ENCODE peak calls at places on chromosomes 6 and 20, in four cellular contexts. P, Z, L and S are unnamed samples.

GRCh38 chr6:3504938-3505735 is 48.3 kb upstream of the SLC22A23 start:
- DNase-seq in P (no peak), Z (no peak), L (no peak), S (no peak)

GRCh38 chr6:82017316-82017715 is 230.2 kb downstream of the IBTK start:
- DNase-seq in P (no peak), Z (no peak), L (peak; percentile 79), S (no peak)

GRCh38 chr6:155832596-155832995 is 377.0 kb upstream of the NOX3 start:
- DNase-seq in P (no peak), Z (no peak), L (peak; percentile 13), S (no peak)

GRCh38 chr20:21433329-21433890 is 36.1 kb upstream of the NKX2-4 start:
- DNase-seq in P (peak; percentile 8), Z (no peak), L (no peak), S (no peak)

GRCh38 chr20:60262967-60263603 is 304.9 kb downstream of the CDH26 start:
- DNase-seq in P (peak; percentile 57), Z (no peak), L (peak; percentile 29), S (peak; percentile 63)

GRCh38 chr6:79425589-79426311 is 111.5 kb downstream of the LCA5 start:
- DNase-seq in P (no peak), Z (no peak), L (no peak), S (no peak)

GRCh38 chr6:12148317-12148801 is 136.2 kb downstream of the HIVEP1 start:
- DNase-seq in P (no peak), Z (no peak), L (no peak), S (no peak)

GRCh38 chr6:11253594-11253993 is 21.1 kb upstream of the NEDD9 start:
- DNase-seq in P (no peak), Z (no peak), L (no peak), S (no peak)

GRCh38 chr6:11615214-11615602 is 77.7 kb downstream of the TMEM170B start:
- DNase-seq in P (no peak), Z (no peak), L (no peak), S (no peak)

GRCh38 chr6:111985202-111985731 is 68.6 kb upstream of the CCN6 start:
- DNase-seq in P (no peak), Z (no peak), L (no peak), S (no peak)

GRCh38 chr6:24780206-24780605 is 5.5 kb downstream of the GMNN start:
- DNase-seq in P (no peak), Z (no peak), L (no peak), S (no peak)

GRCh38 chr6:88997365-88997764 is 33.9 kb upstream of the RNGTT start:
- DNase-seq in P (no peak), Z (no peak), L (no peak), S (no peak)

GRCh38 chr6:135995160-135995898 is 143.8 kb downstream of the PDE7B start:
- DNase-seq in P (no peak), Z (no peak), L (no peak), S (no peak)

GRCh38 chr6:10411915-10412164 is 3.0 kb downstream of the TFAP2A start:
- DNase-seq in P (no peak), Z (no peak), L (no peak), S (no peak)

GRCh38 chr20:31476313-31476623 is 1.2 kb downstream of the REM1 start:
- DNase-seq in P (no peak), Z (no peak), L (no peak), S (no peak)

GRCh38 chr6:114068119-114068518 is 97.2 kb upstream of the HDAC2 start:
- DNase-seq in P (no peak), Z (no peak), L (no peak), S (no peak)

GRCh38 chr6:170445487-170445886 is 107.6 kb downstream of the PSMB1 start:
- DNase-seq in P (no peak), Z (no peak), L (no peak), S (no peak)

GRCh38 chr6:125790403-125791150 is at the start of gene NCOA7:
- DNase-seq in P (peak; percentile 86), Z (no peak), L (peak; percentile 65), S (peak; percentile 66)

GRCh38 chr6:75098709-75099108 is 107.1 kb downstream of the COL12A1 start:
- DNase-seq in P (no peak), Z (no peak), L (peak; percentile 3), S (peak; percentile 22)

GRCh38 chr6:111871207-111871606 is 2.0 kb downstream of the FYN start:
- DNase-seq in P (peak; percentile 17), Z (no peak), L (no peak), S (no peak)

GRCh38 chr6:164085552-164086325 is 671.2 kb downstream of the QKI start:
- DNase-seq in P (no peak), Z (no peak), L (no peak), S (no peak)

GRCh38 chr6:1068905-1069304 is 243.0 kb upstream of the FOXQ1 start:
- DNase-seq in P (no peak), Z (no peak), L (no peak), S (no peak)

GRCh38 chr6:118665011-118665410 is 13.6 kb upstream of the CEP85L start:
- DNase-seq in P (no peak), Z (no peak), L (no peak), S (no peak)

GRCh38 chr6:228881-229651 is 63.2 kb upstream of the DUSP22 start:
- DNase-seq in P (no peak), Z (peak; percentile 98), L (no peak), S (no peak)

GRCh38 chr6:113824411-113824810 is 32.7 kb upstream of the MARCKS start:
- DNase-seq in P (no peak), Z (no peak), L (no peak), S (no peak)

GRCh38 chr20:23640018-23640872 is 2.5 kb upstream of the CST3 start:
- DNase-seq in P (no peak), Z (no peak), L (no peak), S (no peak)

GRCh38 chr6:129817821-129818220 is 43.3 kb downstream of the TMEM244 start:
- DNase-seq in P (no peak), Z (no peak), L (no peak), S (no peak)

GRCh38 chr6:7146079-7146828 is 38.5 kb downstream of the RREB1 start:
- DNase-seq in P (peak; percentile 70), Z (no peak), L (peak; percentile 84), S (no peak)

GRCh38 chr20:48729538-48729937 is 98.3 kb downstream of the PREX1 start:
- DNase-seq in P (no peak), Z (no peak), L (no peak), S (no peak)

GRCh38 chr6:151387581-151387980 is 3.8 kb downstream of the ZBTB2 start:
- DNase-seq in P (no peak), Z (no peak), L (no peak), S (no peak)

GRCh38 chr20:1332749-1333300 is 3.9 kb upstream of the SDCBP2 start:
- DNase-seq in P (no peak), Z (no peak), L (no peak), S (no peak)

GRCh38 chr6:131773284-131773950 is 34.4 kb upstream of the ENPP1 start:
- DNase-seq in P (no peak), Z (no peak), L (no peak), S (no peak)

GRCh38 chr20:54093423-54094267 is 23.3 kb upstream of the BCAS1 start:
- DNase-seq in P (no peak), Z (no peak), L (no peak), S (no peak)

GRCh38 chr20:62142252-62143117 is 709 bp downstream of the PSMA7 start:
- DNase-seq in P (peak; percentile 29), Z (no peak), L (no peak), S (no peak)

GRCh38 chr20:62146019-62146755 is 2.6 kb downstream of the SS18L1 start:
- DNase-seq in P (peak; percentile 89), Z (no peak), L (peak; percentile 85), S (no peak)

GRCh38 chr20:62145688-62146018 is 2.1 kb downstream of the SS18L1 start:
- DNase-seq in P (no peak), Z (no peak), L (no peak), S (no peak)

GRCh38 chr20:62143118-62143975 is at the start of the genes PSMA7 and SS18L1:
- DNase-seq in P (peak; percentile 91), Z (no peak), L (peak; percentile 84), S (peak; percentile 89)

DNA sequence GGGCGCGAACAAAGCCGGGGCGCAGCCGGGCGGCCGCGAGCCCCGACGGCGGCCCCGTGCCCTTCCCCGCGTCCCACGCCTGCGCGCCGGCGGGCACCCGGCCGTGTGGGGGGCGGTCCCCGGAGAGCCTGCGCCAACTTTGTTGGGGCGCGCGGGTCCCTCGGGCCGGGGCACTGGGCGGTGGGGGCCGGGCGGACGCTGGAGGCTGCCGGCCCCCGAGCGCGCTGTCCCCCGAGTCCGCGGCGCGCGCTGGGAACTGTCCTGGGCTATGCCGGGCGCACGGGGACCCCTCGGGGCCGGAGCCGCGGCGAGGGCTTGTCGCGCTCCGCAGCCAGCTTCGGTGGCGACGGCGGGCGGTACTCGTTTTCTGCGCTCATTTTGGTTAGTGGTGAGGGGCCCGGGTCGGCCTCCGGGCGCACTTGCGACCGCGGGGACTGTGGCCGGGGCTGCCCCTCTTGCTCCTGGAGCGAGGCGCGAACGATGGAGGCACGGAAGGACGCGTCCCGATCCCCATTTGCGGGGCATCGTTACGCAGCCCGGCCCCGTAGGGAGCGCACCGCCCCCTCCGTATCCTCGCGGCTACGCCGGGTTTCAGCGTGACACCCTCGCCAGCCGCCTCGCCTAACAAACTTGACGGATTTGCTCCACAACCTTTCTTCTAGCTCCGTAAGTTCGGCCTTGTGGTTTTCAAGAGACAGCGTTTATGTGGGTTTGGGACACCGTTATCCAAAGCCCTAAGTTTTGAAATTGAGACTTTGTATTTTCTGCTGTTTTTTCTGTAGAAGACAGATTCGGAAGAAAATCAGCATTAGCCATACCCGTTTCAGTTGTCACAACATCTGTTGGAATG is 632 bp downstream of the SS18L1 start:
- DNase-seq in P (peak; percentile 77), Z (no peak), L (peak; percentile 42), S (peak; percentile 60)
- TF ChIP-seq FOXM1 in P (no peak), Z (no peak), L (no peak), S (no peak)

DNA sequence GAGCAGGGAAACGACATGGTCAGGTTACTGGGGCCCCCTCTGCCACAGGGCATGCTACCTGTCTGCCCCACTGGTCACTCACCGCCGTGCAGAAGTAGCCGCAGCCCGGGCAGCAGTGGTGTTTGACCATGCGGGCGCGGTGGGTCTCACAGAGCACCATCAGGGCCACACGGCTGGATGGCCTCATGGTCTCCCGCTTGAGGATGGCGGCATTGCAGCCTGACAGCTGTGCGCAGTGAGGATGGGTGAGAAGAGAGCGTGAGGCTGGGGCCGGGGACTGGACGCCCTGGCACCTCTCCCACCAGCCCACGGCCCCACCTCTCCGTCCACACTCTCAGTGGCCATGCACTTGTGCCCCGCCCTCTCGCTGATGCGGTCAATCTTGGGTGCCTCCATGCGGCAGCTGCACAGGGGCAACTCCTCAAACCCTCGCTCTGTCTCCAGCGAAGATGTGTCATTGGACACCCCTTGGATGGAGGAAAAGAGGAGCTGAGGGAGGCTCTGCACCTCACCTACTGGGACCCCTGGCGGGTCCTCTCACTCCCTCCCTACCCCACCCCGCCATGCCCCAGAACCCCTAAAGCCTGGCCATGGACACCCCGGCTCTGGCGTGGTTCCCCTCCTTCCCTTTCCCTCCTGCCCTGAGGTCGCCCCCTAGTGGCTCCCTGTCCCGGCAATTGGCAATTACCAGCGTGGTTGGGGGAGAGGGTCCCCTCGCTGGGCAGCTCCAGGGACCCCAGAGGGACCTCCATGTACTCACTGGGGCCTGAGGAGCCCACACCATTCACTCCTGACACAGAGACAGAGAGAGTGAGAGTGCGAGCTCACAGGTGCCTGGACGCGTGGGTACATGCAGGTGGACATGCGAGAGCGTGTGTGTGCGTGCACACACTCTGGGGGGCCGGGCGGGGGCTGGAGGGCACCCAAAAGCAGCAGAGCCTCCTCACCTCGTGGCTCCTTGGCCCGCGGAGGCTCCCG is 8.9 kb downstream of the EHMT2 start:
- DNase-seq in P (peak; percentile 63), Z (no peak), L (no peak), S (peak; percentile 50)
- TF ChIP-seq SP1 in P (no peak), Z (no peak), L (no peak), S (no peak)

GRCh38 chr6:33696538-33697518 is 14.7 kb downstream of the UQCC2 start:
- DNase-seq in P (no peak), Z (no peak), L (no peak), S (no peak)
- TF ChIP-seq BHLHE40 in P (no peak), Z (no peak), L (no peak), S (no peak)

GRCh38 chr6:52317841-52318581 is 33.5 kb upstream of the MCM3 start:
- DNase-seq in P (no peak), Z (peak; percentile 62), L (peak; percentile 63), S (no peak)
- TF ChIP-seq FOXM1 in P (no peak), Z (peak; percentile 30), L (no peak), S (no peak)